ENCODE peak calls at places on chromosome 1, in eight cellular contexts. One of them, this sample, is unnamed. For H3K4me1 and H3K9me3, the result is how much of the 10 kb centered on the place peaks cover.

GRCh38 chr1:3905953-3906671 is 6.0 kb upstream of the C1orf174 start:
- DNase-seq in esophagus squamous epithelium: no peak
- DNase-seq in neural progenitor cell: no peak
- DNase-seq in SJSA1: no peak
- DNase-seq in upper lobe of right lung: no peak
- DNase-seq in adrenal gland: no peak
- DNase-seq in Peyer's patch: no peak
- DNase-seq in naive thymus-derived CD4-positive, alpha-beta T cell: no peak
- DNase-seq in this sample: peak

GRCh38 chr1:11882814-11883538 is 24.2 kb upstream of the NPPB start:
- DNase-seq in Peyer's patch: peak
- DNase-seq in upper lobe of right lung: peak
- DNase-seq in naive thymus-derived CD4-positive, alpha-beta T cell: no peak
- DNase-seq in SJSA1: no peak
- DNase-seq in esophagus squamous epithelium: no peak
- DNase-seq in adrenal gland: peak
- DNase-seq in neural progenitor cell: no peak
- DNase-seq in this sample: peak

GRCh38 chr1:207393610-207394009 is 60.5 kb upstream of the CR2 start:
- DNase-seq in Peyer's patch: no peak
- DNase-seq in adrenal gland: peak
- DNase-seq in neural progenitor cell: no peak
- DNase-seq in naive thymus-derived CD4-positive, alpha-beta T cell: no peak
- DNase-seq in SJSA1: peak
- DNase-seq in esophagus squamous epithelium: no peak
- DNase-seq in upper lobe of right lung: no peak
- DNase-seq in this sample: no peak

GRCh38 chr1:17239420-17239819 is 9.5 kb upstream of the PADI3 start:
- DNase-seq in esophagus squamous epithelium: no peak
- DNase-seq in Peyer's patch: peak
- DNase-seq in naive thymus-derived CD4-positive, alpha-beta T cell: no peak
- DNase-seq in adrenal gland: peak
- DNase-seq in neural progenitor cell: peak
- DNase-seq in upper lobe of right lung: no peak
- DNase-seq in SJSA1: peak
- DNase-seq in this sample: no peak

GRCh38 chr1:63119575-63120155 is 202.7 kb upstream of the FOXD3 start:
- DNase-seq in SJSA1: no peak
- DNase-seq in esophagus squamous epithelium: no peak
- DNase-seq in adrenal gland: no peak
- DNase-seq in Peyer's patch: no peak
- DNase-seq in upper lobe of right lung: no peak
- DNase-seq in neural progenitor cell: no peak
- DNase-seq in naive thymus-derived CD4-positive, alpha-beta T cell: no peak
- DNase-seq in this sample: no peak

GRCh38 chr1:159900755-159901335 is 880 bp upstream of the CFAP45 start:
- DNase-seq in esophagus squamous epithelium: no peak
- DNase-seq in Peyer's patch: peak
- DNase-seq in adrenal gland: no peak
- DNase-seq in SJSA1: no peak
- DNase-seq in neural progenitor cell: no peak
- DNase-seq in naive thymus-derived CD4-positive, alpha-beta T cell: no peak
- DNase-seq in upper lobe of right lung: no peak
- DNase-seq in this sample: no peak

GRCh38 chr1:228141871-228142615 is 2.0 kb downstream of the GUK1 start:
- DNase-seq in SJSA1: no peak
- DNase-seq in adrenal gland: no peak
- DNase-seq in upper lobe of right lung: no peak
- DNase-seq in neural progenitor cell: no peak
- DNase-seq in esophagus squamous epithelium: no peak
- DNase-seq in naive thymus-derived CD4-positive, alpha-beta T cell: no peak
- DNase-seq in Peyer's patch: peak
- DNase-seq in this sample: peak

GRCh38 chr1:30342535-30343141 is 380.7 kb downstream of the MATN1 start:
- DNase-seq in esophagus squamous epithelium: no peak
- DNase-seq in upper lobe of right lung: no peak
- DNase-seq in adrenal gland: no peak
- DNase-seq in Peyer's patch: no peak
- DNase-seq in naive thymus-derived CD4-positive, alpha-beta T cell: no peak
- DNase-seq in neural progenitor cell: peak
- DNase-seq in SJSA1: no peak
- DNase-seq in this sample: no peak

GRCh38 chr1:247115141-247115510 is 11.0 kb upstream of the ZNF669 start:
- DNase-seq in naive thymus-derived CD4-positive, alpha-beta T cell: no peak
- DNase-seq in SJSA1: no peak
- DNase-seq in adrenal gland: no peak
- DNase-seq in upper lobe of right lung: no peak
- DNase-seq in esophagus squamous epithelium: no peak
- DNase-seq in Peyer's patch: no peak
- DNase-seq in neural progenitor cell: no peak
- DNase-seq in this sample: no peak

GRCh38 chr1:156828414-156829085 is 11.9 kb upstream of the SH2D2A start:
- DNase-seq in neural progenitor cell: no peak
- DNase-seq in upper lobe of right lung: no peak
- DNase-seq in adrenal gland: no peak
- DNase-seq in SJSA1: no peak
- DNase-seq in naive thymus-derived CD4-positive, alpha-beta T cell: no peak
- DNase-seq in Peyer's patch: no peak
- DNase-seq in esophagus squamous epithelium: no peak
- DNase-seq in this sample: peak

GRCh38 chr1:221478050-221478949 is 263.6 kb downstream of the DUSP10 start:
- DNase-seq in esophagus squamous epithelium: no peak
- DNase-seq in adrenal gland: peak
- DNase-seq in Peyer's patch: peak
- DNase-seq in upper lobe of right lung: no peak
- DNase-seq in naive thymus-derived CD4-positive, alpha-beta T cell: peak
- DNase-seq in SJSA1: peak
- DNase-seq in neural progenitor cell: peak
- DNase-seq in this sample: no peak

GRCh38 chr1:51570063-51570720 is 46.7 kb upstream of the OSBPL9 start:
- DNase-seq in neural progenitor cell: no peak
- DNase-seq in esophagus squamous epithelium: no peak
- DNase-seq in SJSA1: no peak
- DNase-seq in naive thymus-derived CD4-positive, alpha-beta T cell: no peak
- DNase-seq in Peyer's patch: no peak
- DNase-seq in adrenal gland: no peak
- DNase-seq in upper lobe of right lung: no peak
- DNase-seq in this sample: no peak
- H3K4me1 ChIP-seq in neural progenitor cell: under half
- H3K4me1 ChIP-seq in esophagus squamous epithelium: under half
- H3K4me1 ChIP-seq in SJSA1: under half
- H3K4me1 ChIP-seq in naive thymus-derived CD4-positive, alpha-beta T cell: under half
- H3K4me1 ChIP-seq in Peyer's patch: under half
- H3K4me1 ChIP-seq in adrenal gland: under half
- H3K4me1 ChIP-seq in upper lobe of right lung: under half
- H3K4me1 ChIP-seq in this sample: under half

DNA sequence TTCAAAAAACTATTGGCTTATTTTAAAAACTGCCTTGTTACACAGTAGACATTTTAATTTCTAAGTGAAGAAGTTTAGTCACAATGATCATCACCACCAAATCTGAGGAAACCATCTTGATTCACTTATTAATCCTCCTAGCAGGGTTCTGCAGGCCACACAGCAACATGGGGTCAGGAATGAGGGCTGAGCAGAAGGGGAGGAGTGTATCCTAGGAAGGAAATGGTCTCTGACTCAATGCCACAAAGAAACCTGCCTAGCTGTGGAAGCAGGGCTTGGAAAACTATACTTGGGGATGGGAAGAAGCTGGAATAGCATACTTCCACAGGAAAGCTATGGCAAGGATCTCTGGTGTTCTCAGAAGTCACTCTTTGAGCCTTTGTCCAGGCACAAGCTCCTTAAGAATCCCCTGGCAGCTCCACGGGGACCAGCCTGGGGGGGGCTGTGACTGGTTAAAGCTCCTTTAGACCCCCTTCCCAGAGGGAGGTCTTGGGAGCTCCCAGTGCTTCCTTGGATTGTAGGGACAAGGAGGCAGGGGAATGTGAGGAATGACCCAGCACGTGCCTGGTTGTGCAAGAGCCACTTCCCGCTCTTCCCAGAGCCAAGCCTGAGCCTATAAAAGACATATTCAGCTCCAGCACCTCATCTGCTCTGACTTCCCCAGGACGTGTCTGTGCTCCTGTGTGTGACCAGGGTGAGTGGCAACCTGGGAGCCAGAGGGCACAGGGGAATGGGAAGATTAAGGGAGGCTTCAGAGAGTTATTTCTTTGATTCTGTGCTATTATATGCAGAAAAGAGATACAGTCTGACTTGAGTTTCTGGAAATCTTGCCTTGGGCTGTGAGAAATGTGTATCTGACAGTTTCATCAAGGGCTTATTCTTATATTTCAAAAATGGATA is at the start of gene LCE2A:
- DNase-seq in Peyer's patch: no peak
- DNase-seq in upper lobe of right lung: no peak
- DNase-seq in neural progenitor cell: no peak
- DNase-seq in naive thymus-derived CD4-positive, alpha-beta T cell: no peak
- DNase-seq in adrenal gland: no peak
- DNase-seq in esophagus squamous epithelium: no peak
- DNase-seq in SJSA1: no peak
- DNase-seq in this sample: no peak
- H3K9me3 ChIP-seq in Peyer's patch: under half
- H3K9me3 ChIP-seq in upper lobe of right lung: under half
- H3K9me3 ChIP-seq in neural progenitor cell: under half
- H3K9me3 ChIP-seq in naive thymus-derived CD4-positive, alpha-beta T cell: under half
- H3K9me3 ChIP-seq in adrenal gland: under half
- H3K9me3 ChIP-seq in esophagus squamous epithelium: under half
- H3K9me3 ChIP-seq in SJSA1: under half
- H3K9me3 ChIP-seq in this sample: under half

GRCh38 chr1:230123280-230124186 is 56.5 kb downstream of the GALNT2 start:
- DNase-seq in adrenal gland: no peak
- DNase-seq in neural progenitor cell: no peak
- DNase-seq in esophagus squamous epithelium: no peak
- DNase-seq in Peyer's patch: peak
- DNase-seq in SJSA1: no peak
- DNase-seq in naive thymus-derived CD4-positive, alpha-beta T cell: no peak
- DNase-seq in upper lobe of right lung: no peak
- DNase-seq in this sample: no peak

GRCh38 chr1:230124187-230125128 is 57.4 kb downstream of the GALNT2 start:
- DNase-seq in naive thymus-derived CD4-positive, alpha-beta T cell: no peak
- DNase-seq in upper lobe of right lung: no peak
- DNase-seq in esophagus squamous epithelium: no peak
- DNase-seq in adrenal gland: no peak
- DNase-seq in SJSA1: no peak
- DNase-seq in Peyer's patch: no peak
- DNase-seq in neural progenitor cell: no peak
- DNase-seq in this sample: no peak

GRCh38 chr1:230126529-230127104 is 59.6 kb downstream of the GALNT2 start:
- DNase-seq in SJSA1: no peak
- DNase-seq in neural progenitor cell: no peak
- DNase-seq in upper lobe of right lung: no peak
- DNase-seq in Peyer's patch: no peak
- DNase-seq in esophagus squamous epithelium: no peak
- DNase-seq in naive thymus-derived CD4-positive, alpha-beta T cell: no peak
- DNase-seq in adrenal gland: no peak
- DNase-seq in this sample: no peak

GRCh38 chr1:230127105-230128054 is 60.3 kb downstream of the GALNT2 start:
- DNase-seq in Peyer's patch: no peak
- DNase-seq in SJSA1: no peak
- DNase-seq in neural progenitor cell: peak
- DNase-seq in naive thymus-derived CD4-positive, alpha-beta T cell: peak
- DNase-seq in adrenal gland: no peak
- DNase-seq in upper lobe of right lung: no peak
- DNase-seq in esophagus squamous epithelium: no peak
- DNase-seq in this sample: no peak

DNA sequence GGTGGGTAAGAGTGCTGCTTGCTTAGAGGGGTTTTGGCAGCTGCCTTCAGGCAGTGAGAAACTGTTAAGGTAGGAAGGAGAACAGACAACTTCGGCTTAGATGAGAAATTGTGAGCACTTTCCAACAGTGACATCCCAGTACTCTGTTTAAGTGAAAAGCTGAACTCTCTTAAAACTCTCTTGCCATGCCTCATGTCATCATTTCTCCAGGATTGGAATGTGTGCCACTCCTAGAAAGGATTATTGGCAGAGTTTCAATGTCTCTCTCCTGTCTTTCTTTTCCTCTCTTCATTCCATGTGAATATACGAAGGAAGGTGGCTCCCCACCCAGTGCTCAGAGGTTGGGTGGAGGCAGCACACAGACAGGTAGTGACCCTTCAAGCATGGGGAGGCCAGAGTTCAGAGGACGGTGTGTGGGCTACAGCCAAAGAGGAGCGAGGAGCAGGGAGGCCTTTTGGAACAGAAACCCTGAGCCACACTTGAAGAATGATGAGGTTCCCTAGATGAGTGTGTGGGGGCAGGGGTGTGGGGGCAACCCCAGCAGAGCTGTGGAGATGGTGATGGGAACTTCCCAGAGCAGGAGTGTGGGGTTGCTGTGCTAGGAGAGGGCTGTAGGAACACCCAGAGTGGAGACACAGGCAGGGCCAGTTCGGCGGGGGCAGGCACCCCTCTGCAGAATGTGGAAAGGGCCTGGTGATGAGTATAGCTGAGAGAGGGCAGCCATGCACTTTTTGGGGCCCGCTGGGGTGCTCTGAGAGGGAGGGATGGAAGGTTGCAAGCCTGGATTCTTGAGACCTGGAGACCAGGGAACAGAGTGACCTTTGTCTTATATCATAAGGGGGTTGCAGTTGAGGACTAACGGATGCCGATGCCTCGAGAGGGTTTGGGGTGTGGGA is 58.8 kb downstream of the GALNT2 start:
- DNase-seq in neural progenitor cell: no peak
- DNase-seq in esophagus squamous epithelium: no peak
- DNase-seq in SJSA1: no peak
- DNase-seq in naive thymus-derived CD4-positive, alpha-beta T cell: no peak
- DNase-seq in adrenal gland: no peak
- DNase-seq in upper lobe of right lung: no peak
- DNase-seq in Peyer's patch: no peak
- DNase-seq in this sample: no peak
- H3K4me1 ChIP-seq in neural progenitor cell: under half
- H3K4me1 ChIP-seq in esophagus squamous epithelium: half or more
- H3K4me1 ChIP-seq in SJSA1: under half
- H3K4me1 ChIP-seq in naive thymus-derived CD4-positive, alpha-beta T cell: under half
- H3K4me1 ChIP-seq in adrenal gland: under half
- H3K4me1 ChIP-seq in upper lobe of right lung: under half
- H3K4me1 ChIP-seq in Peyer's patch: under half
- H3K4me1 ChIP-seq in this sample: under half

DNA sequence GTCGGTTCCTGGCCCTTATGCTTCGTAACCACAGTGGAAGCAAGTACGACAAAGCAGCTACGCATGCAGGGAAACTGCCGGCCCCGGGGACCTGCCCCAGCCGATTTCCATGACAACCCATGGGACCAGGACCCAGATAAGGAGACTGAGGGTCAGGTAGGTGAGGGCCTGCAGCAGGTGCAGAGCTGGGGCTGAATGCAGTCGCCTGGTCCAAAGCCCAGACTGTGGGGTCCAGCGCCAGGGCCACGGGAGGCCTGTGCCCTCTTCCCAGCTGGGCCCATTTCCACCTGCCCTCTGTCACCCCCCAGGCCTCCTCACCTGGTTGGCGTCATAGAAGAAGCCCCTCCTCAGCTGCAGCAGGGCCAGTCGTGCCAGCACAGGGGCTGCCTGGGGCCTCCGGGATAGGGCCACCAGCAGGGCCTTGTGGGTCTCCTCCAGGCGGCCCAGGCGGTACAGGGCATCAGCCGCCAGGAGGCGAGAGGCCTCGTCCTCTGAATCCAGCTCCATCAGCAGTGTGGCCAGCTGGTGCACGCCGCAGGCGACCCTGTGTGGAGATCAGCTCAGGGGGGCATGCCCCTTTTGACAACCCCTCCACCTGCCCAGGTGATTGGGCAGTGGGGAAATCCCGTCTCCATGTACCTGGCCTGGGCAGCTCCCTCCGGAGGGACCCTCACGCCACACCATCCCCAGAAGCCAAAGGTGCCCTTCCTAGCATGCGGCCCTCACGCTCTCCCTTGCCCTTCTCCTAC is 14.2 kb downstream of the TTC34 start:
- DNase-seq in SJSA1: no peak
- DNase-seq in naive thymus-derived CD4-positive, alpha-beta T cell: no peak
- DNase-seq in adrenal gland: no peak
- DNase-seq in neural progenitor cell: no peak
- DNase-seq in upper lobe of right lung: peak
- DNase-seq in esophagus squamous epithelium: no peak
- DNase-seq in Peyer's patch: peak
- DNase-seq in this sample: peak
- H3K9me3 ChIP-seq in SJSA1: under half
- H3K9me3 ChIP-seq in naive thymus-derived CD4-positive, alpha-beta T cell: under half
- H3K9me3 ChIP-seq in adrenal gland: under half
- H3K9me3 ChIP-seq in neural progenitor cell: under half
- H3K9me3 ChIP-seq in upper lobe of right lung: under half
- H3K9me3 ChIP-seq in esophagus squamous epithelium: under half
- H3K9me3 ChIP-seq in Peyer's patch: under half
- H3K9me3 ChIP-seq in this sample: under half